ENCODE peak calls at places on chromosomes 12 and 14, in five cellular contexts. V is GM12878, X is H1, I is HCT116, C is SK-N-SH. N is an unnamed sample.

GRCh38 chr12:72295744-72296143 is 23.6 kb downstream of the TRHDE start:
- DNase-seq in X (no peak), V (no peak), I (no peak), C (no peak), N (no peak)

GRCh38 chr12:11675952-11676505 is 26.6 kb downstream of the ETV6 start:
- DNase-seq in I (no peak), V (no peak), X (no peak), C (no peak), N (no peak)

GRCh38 chr12:20097561-20097960 is 270.8 kb upstream of the PDE3A start:
- DNase-seq in I (no peak), V (peak; percentile 28), C (no peak), X (no peak), N (no peak)

GRCh38 chr14:39956372-39956771 is 524.1 kb upstream of the FBXO33 start:
- DNase-seq in X (no peak), C (no peak), I (peak; percentile 6), V (no peak), N (no peak)

GRCh38 chr12:70448371-70448770 is 82.3 kb downstream of the KCNMB4 start:
- DNase-seq in X (no peak), C (no peak), I (no peak), V (no peak), N (no peak)

GRCh38 chr12:111038941-111039340 is 118.6 kb upstream of the MYL2 start:
- DNase-seq in X (no peak), I (no peak), C (no peak), V (no peak), N (no peak)

GRCh38 chr12:60266381-60266852 is 670.6 kb downstream of the SLC16A7 start:
- DNase-seq in C (no peak), I (peak; percentile 6), V (no peak), X (no peak), N (peak; percentile 88)

GRCh38 chr14:24349742-24350141 is 10.0 kb upstream of the RIPK3 start:
- DNase-seq in X (no peak), I (no peak), C (no peak), V (no peak), N (no peak)

GRCh38 chr12:5806376-5807089 is 138.5 kb downstream of the ANO2 start:
- DNase-seq in I (no peak), C (no peak), V (no peak), X (no peak), N (no peak)

GRCh38 chr12:125453751-125454150 is 388.5 kb downstream of the AACS start:
- DNase-seq in I (no peak), V (no peak), X (no peak), C (no peak), N (no peak)

GRCh38 chr14:105281354-105282097 is 19.3 kb downstream of the BRF1 start:
- DNase-seq in C (peak; percentile 70), X (no peak), V (no peak), I (no peak), N (no peak)

GRCh38 chr12:6097384-6097783 is 27.1 kb downstream of the VWF start:
- DNase-seq in C (no peak), V (no peak), I (no peak), X (no peak), N (no peak)

GRCh38 chr12:132065609-132066344 is 78.3 kb downstream of the DDX51 start:
- DNase-seq in I (no peak), C (no peak), V (no peak), X (no peak), N (no peak)

GRCh38 chr12:132066749-132067148 is 77.4 kb downstream of the DDX51 start:
- DNase-seq in C (no peak), I (no peak), X (no peak), V (no peak), N (no peak)

GRCh38 chr12:132064641-132065040 is 79.5 kb downstream of the DDX51 start:
- DNase-seq in C (no peak), X (no peak), I (no peak), V (no peak), N (no peak)

GRCh38 chr12:132066345-132066685 is 77.8 kb downstream of the DDX51 start:
- DNase-seq in C (no peak), X (no peak), I (no peak), V (peak; percentile 77), N (no peak)

GRCh38 chr12:132065203-132065602 is 78.9 kb downstream of the DDX51 start:
- DNase-seq in X (no peak), C (no peak), I (no peak), V (no peak), N (no peak)
- H3K36me3 ChIP-seq in X (peaks cover 56% of the 10 kb centered on the region), C (peaks cover 79% of the 10 kb centered on the region), I (peaks cover 26% of the 10 kb centered on the region), V (peaks cover 22% of the 10 kb centered on the region), N (peaks cover 11% of the 10 kb centered on the region)

GRCh38 chr12:114668151-114668891 is 15.7 kb downstream of the TBX3 start:
- DNase-seq in C (peak; percentile 92), V (no peak), I (peak; percentile 61), X (peak; percentile 70), N (no peak)
- TF ChIP-seq SIN3A in C (no peak), V (no peak), I (no peak), X (no peak), N (no peak)

GRCh38 chr12:104342635-104343249 is 39.2 kb downstream of the EID3 start:
- DNase-seq in C (no peak), X (no peak), V (no peak), I (no peak), N (no peak)
- H3K36me3 ChIP-seq in C (peaks cover 71% of the 10 kb centered on the region), X (peaks cover 44% of the 10 kb centered on the region), V (peaks cover 38% of the 10 kb centered on the region), I (peaks cover 47% of the 10 kb centered on the region), N (peaks cover 38% of the 10 kb centered on the region)

GRCh38 chr12:42130670-42131402 is 13.8 kb downstream of the GXYLT1 start:
- DNase-seq in I (no peak), X (no peak), V (no peak), C (no peak), N (no peak)

GRCh38 chr12:42128888-42129287 is 15.8 kb downstream of the GXYLT1 start:
- DNase-seq in I (no peak), X (no peak), V (no peak), C (no peak), N (no peak)

GRCh38 chr12:42128327-42128726 is 16.3 kb downstream of the GXYLT1 start:
- DNase-seq in I (no peak), V (no peak), C (no peak), X (no peak), N (no peak)

GRCh38 chr12:42126963-42127362 is 17.7 kb downstream of the GXYLT1 start:
- DNase-seq in V (no peak), I (no peak), X (no peak), C (no peak), N (no peak)

GRCh38 chr12:42129595-42130204 is 15.0 kb downstream of the GXYLT1 start:
- DNase-seq in X (no peak), I (peak; percentile 61), V (no peak), C (peak; percentile 54), N (no peak)
- TF ChIP-seq SIN3A in X (no peak), I (no peak), V (no peak), C (no peak), N (no peak)